ENCODE peak calls at places on chromosome 13, in four cellular contexts. K, L, O and Y are unnamed samples.

GRCh38 chr13:113491418-113491883 is 940 bp upstream of the DCUN1D2 start:
- DNase-seq in L (peak), O (peak), K (peak), Y (peak)

GRCh38 chr13:58843071-58843470 is 1211.5 kb downstream of the PCDH17 start:
- DNase-seq in O (no peak), L (no peak), K (peak), Y (no peak)

GRCh38 chr13:42017264-42017663 is 31.2 kb upstream of the DGKH start:
- DNase-seq in O (no peak), L (no peak), K (no peak), Y (no peak)

GRCh38 chr13:28796938-28797257 is 23.2 kb upstream of the MTUS2 start:
- DNase-seq in O (no peak), K (no peak), L (no peak), Y (no peak)

GRCh38 chr13:109769275-109769674 is 17.1 kb downstream of the IRS2 start:
- DNase-seq in O (no peak), K (no peak), L (no peak), Y (no peak)

GRCh38 chr13:112828082-112828699 is 138.4 kb downstream of the ATP11A start:
- DNase-seq in K (no peak), L (no peak), O (no peak), Y (peak)

GRCh38 chr13:106352850-106353249 is 182.6 kb downstream of the EFNB2 start:
- DNase-seq in O (peak), L (no peak), K (no peak), Y (no peak)

GRCh38 chr13:76216729-76217128 is 580.6 kb downstream of the LMO7 start:
- DNase-seq in K (no peak), O (no peak), L (no peak), Y (no peak)

GRCh38 chr13:71879945-71880344 is 12.9 kb upstream of the DACH1 start:
- DNase-seq in K (no peak), O (no peak), L (no peak), Y (no peak)

GRCh38 chr13:71877280-71877653 is 10.3 kb upstream of the DACH1 start:
- DNase-seq in K (peak), O (no peak), L (no peak), Y (peak)

GRCh38 chr13:71876648-71877279 is 9.8 kb upstream of the DACH1 start:
- DNase-seq in K (no peak), O (no peak), L (no peak), Y (no peak)

GRCh38 chr13:71880753-71881541 is 13.9 kb upstream of the DACH1 start:
- DNase-seq in O (no peak), K (peak), L (no peak), Y (peak)

DNA sequence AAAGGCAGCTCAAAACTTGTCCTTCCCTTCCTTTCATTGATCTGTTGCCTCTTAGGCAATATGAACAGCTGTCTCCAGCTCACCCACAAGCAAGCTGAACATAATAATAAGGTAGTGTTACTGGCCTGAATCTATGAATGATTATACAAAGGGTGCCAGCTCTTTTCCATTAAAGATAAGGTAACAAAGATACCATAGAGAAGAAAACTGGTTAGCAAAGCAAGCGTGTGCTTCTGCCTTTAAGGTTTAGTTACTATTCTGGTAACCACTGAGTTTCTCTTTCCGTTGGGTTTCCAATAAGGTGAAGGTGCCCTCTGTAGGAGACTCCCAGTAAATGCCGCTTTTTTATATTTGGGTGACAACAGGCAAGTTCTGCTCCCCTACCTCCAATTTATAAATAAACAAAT is 12.1 kb upstream of the DACH1 start:
- DNase-seq in K (peak), L (peak), O (peak), Y (peak)
- H3K4me3 ChIP-seq in K (no peak), L (no peak), O (no peak), Y (no peak)

GRCh38 chr13:50993908-50994307 is 84.3 kb downstream of the RNASEH2B start:
- DNase-seq in O (no peak), L (no peak), K (no peak), Y (no peak)

GRCh38 chr13:50995870-50996269 is 86.3 kb downstream of the RNASEH2B start:
- DNase-seq in O (no peak), K (no peak), L (no peak), Y (no peak)

GRCh38 chr13:50991624-50992610 is 82.3 kb downstream of the RNASEH2B start:
- DNase-seq in L (no peak), O (no peak), K (no peak), Y (no peak)

GRCh38 chr13:50994651-50995050 is 85.1 kb downstream of the RNASEH2B start:
- DNase-seq in O (no peak), K (no peak), L (no peak), Y (no peak)

GRCh38 chr13:50993371-50993770 is 83.8 kb downstream of the RNASEH2B start:
- DNase-seq in L (no peak), O (no peak), K (no peak), Y (no peak)
- H3K4me2 ChIP-seq in L (no peak), O (no peak), K (no peak), Y (no peak)

GRCh38 chr13:91572439-91572838 is 174.0 kb downstream of the GPC5 start:
- DNase-seq in L (no peak), K (no peak), O (peak), Y (no peak)

GRCh38 chr13:91571681-91572080 is 173.3 kb downstream of the GPC5 start:
- DNase-seq in O (no peak), K (no peak), L (no peak), Y (no peak)

GRCh38 chr13:91576590-91576989 is 178.2 kb downstream of the GPC5 start:
- DNase-seq in O (no peak), K (peak), L (peak), Y (peak)

GRCh38 chr13:91574756-91575155 is 176.3 kb downstream of the GPC5 start:
- DNase-seq in L (no peak), K (no peak), O (peak), Y (no peak)

DNA sequence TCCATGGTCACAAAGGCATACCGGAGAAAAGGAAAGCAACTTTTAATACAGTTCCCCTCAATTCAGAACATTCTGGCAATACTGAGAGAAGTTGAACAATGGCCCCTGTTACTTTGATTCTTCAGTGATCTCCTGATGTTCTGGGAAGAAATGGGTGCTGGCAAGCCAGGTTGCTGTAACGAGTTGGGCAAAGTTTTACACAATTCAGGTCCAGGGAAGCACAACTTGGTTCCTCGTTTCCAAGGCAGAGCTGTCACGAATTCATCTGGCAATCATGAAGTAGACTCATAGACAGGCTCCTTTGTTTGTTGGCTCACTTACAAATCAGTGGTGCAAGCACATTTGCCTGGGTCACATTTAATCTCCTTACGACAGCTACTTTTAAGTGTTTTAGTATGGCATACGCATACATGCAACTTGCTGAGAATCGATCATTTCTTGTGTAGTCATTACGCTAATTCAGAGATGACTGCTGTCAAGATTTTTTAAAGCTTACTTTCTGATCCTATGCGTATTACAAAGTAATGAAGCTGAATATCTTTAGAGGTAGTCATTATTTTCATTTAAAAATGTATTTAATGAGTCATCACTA is 174.6 kb downstream of the GPC5 start:
- DNase-seq in O (peak), K (no peak), L (no peak), Y (no peak)
- H3K4me3 ChIP-seq in O (no peak), K (no peak), L (no peak), Y (no peak)

GRCh38 chr13:99053636-99054233 is 75.9 kb upstream of the DOCK9 start:
- DNase-seq in O (no peak), K (no peak), L (no peak), Y (no peak)
- H3K4me2 ChIP-seq in O (no peak), K (no peak), L (no peak), Y (no peak)

DNA sequence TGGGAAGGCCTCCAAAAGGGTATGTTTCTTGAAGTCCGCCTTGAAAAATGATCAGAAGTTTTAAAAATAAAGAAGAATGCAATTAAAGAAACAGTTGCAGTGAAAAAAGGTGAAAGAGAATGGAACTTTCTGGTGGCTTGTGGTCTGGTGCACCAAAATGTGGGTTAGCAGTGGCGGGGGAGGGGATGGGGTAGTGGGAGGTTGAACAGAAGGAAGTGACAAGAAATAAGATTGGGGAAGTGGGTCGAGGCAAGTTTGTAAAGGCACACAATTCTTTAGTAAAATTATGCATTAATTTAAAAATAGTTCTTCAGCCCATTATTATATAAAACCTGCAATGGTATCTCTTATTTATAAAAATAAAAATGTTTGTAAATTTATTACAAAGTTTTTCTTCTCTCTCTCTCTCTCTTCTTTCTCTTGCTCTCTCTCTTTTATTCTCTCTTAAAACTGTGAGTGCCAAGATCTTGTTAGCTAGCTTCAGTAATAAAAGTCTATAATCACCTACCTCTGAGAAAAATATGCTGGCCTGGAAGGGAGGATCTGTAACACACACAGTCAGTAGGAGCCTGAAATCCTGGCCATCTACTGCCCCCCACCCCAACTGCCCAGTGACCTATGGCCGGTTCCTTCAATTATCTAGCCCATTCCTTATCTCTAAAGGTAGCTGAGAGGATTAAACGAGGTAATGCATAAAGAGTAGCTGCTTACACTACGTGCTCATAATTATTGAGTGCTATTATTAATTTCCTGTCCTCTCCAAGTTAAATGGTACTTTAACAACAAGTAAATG is 2.2 kb downstream of the LCP1 start:
- DNase-seq in O (no peak), L (no peak), K (no peak), Y (no peak)
- H3K4me3 ChIP-seq in O (no peak), L (no peak), K (no peak), Y (no peak)

GRCh38 chr13:37608750-37609339 is 10.3 kb upstream of the POSTN start:
- DNase-seq in O (no peak), L (no peak), K (no peak), Y (no peak)
- H3K4me2 ChIP-seq in O (no peak), L (no peak), K (no peak), Y (no peak)